ENCODE peak calls at places on chromosomes 12 and 14, in six cellular contexts. One of them, this sample, is unnamed. For H3K27me3, the result is how much of the 10 kb centered on the place peaks cover.

GRCh38 chr14:49962616-49963015 is 69.7 kb downstream of the ARF6 start:
- DNase-seq in SJSA1: no peak
- DNase-seq in colonic mucosa: peak
- DNase-seq in lower lobe of right lung: no peak
- DNase-seq in fibroblast of lung: peak
- DNase-seq in heart left ventricle: no peak
- DNase-seq in this sample: peak

GRCh38 chr12:66365718-66366485 is 63.6 kb downstream of the HELB start:
- DNase-seq in SJSA1: no peak
- DNase-seq in colonic mucosa: no peak
- DNase-seq in lower lobe of right lung: no peak
- DNase-seq in fibroblast of lung: peak
- DNase-seq in heart left ventricle: no peak
- DNase-seq in this sample: no peak

GRCh38 chr12:63967358-63967757 is 122.9 kb downstream of the SRGAP1 start:
- DNase-seq in SJSA1: peak
- DNase-seq in colonic mucosa: no peak
- DNase-seq in lower lobe of right lung: no peak
- DNase-seq in fibroblast of lung: peak
- DNase-seq in heart left ventricle: no peak
- DNase-seq in this sample: no peak

GRCh38 chr14:34911209-34912150 is 36.3 kb upstream of the BAZ1A start:
- DNase-seq in SJSA1: peak
- DNase-seq in colonic mucosa: no peak
- DNase-seq in lower lobe of right lung: no peak
- DNase-seq in fibroblast of lung: peak
- DNase-seq in heart left ventricle: no peak
- DNase-seq in this sample: no peak

GRCh38 chr12:104740668-104741067 is 217.4 kb downstream of the SLC41A2 start:
- DNase-seq in SJSA1: no peak
- DNase-seq in colonic mucosa: no peak
- DNase-seq in lower lobe of right lung: no peak
- DNase-seq in fibroblast of lung: no peak
- DNase-seq in heart left ventricle: no peak
- DNase-seq in this sample: no peak

GRCh38 chr12:53644133-53644532 is 18.0 kb upstream of the ATF7 start:
- DNase-seq in SJSA1: no peak
- DNase-seq in colonic mucosa: no peak
- DNase-seq in lower lobe of right lung: no peak
- DNase-seq in fibroblast of lung: no peak
- DNase-seq in heart left ventricle: no peak
- DNase-seq in this sample: no peak

GRCh38 chr12:65953621-65954020 is 129.3 kb downstream of the HMGA2 start:
- DNase-seq in SJSA1: no peak
- DNase-seq in colonic mucosa: no peak
- DNase-seq in lower lobe of right lung: no peak
- DNase-seq in fibroblast of lung: peak
- DNase-seq in heart left ventricle: no peak
- DNase-seq in this sample: no peak

GRCh38 chr12:77152623-77153193 is 87.3 kb upstream of the E2F7 start:
- DNase-seq in SJSA1: peak
- DNase-seq in colonic mucosa: no peak
- DNase-seq in lower lobe of right lung: no peak
- DNase-seq in fibroblast of lung: peak
- DNase-seq in heart left ventricle: no peak
- DNase-seq in this sample: no peak

GRCh38 chr12:47881826-47882427 is 22.9 kb downstream of the VDR start:
- DNase-seq in SJSA1: peak
- DNase-seq in colonic mucosa: no peak
- DNase-seq in lower lobe of right lung: no peak
- DNase-seq in fibroblast of lung: peak
- DNase-seq in heart left ventricle: no peak
- DNase-seq in this sample: no peak

GRCh38 chr12:120231316-120232011 is 30.6 kb upstream of the RPLP0 start:
- DNase-seq in SJSA1: peak
- DNase-seq in colonic mucosa: peak
- DNase-seq in lower lobe of right lung: peak
- DNase-seq in fibroblast of lung: peak
- DNase-seq in heart left ventricle: peak
- DNase-seq in this sample: no peak

GRCh38 chr12:80053048-80053790 is 46.1 kb upstream of the OTOGL start:
- DNase-seq in SJSA1: no peak
- DNase-seq in colonic mucosa: peak
- DNase-seq in lower lobe of right lung: peak
- DNase-seq in fibroblast of lung: peak
- DNase-seq in heart left ventricle: peak
- DNase-seq in this sample: no peak

GRCh38 chr12:31895449-31896150 is 63.6 kb upstream of the RESF1 start:
- DNase-seq in SJSA1: no peak
- DNase-seq in colonic mucosa: no peak
- DNase-seq in lower lobe of right lung: no peak
- DNase-seq in fibroblast of lung: no peak
- DNase-seq in heart left ventricle: no peak
- DNase-seq in this sample: no peak

GRCh38 chr12:989751-990278 is 1.2 kb upstream of the ERC1 start:
- DNase-seq in SJSA1: peak
- DNase-seq in colonic mucosa: peak
- DNase-seq in lower lobe of right lung: no peak
- DNase-seq in fibroblast of lung: peak
- DNase-seq in heart left ventricle: peak
- DNase-seq in this sample: no peak

GRCh38 chr12:132255642-132256041 is 73.7 kb downstream of the GALNT9 start:
- DNase-seq in SJSA1: no peak
- DNase-seq in colonic mucosa: no peak
- DNase-seq in lower lobe of right lung: peak
- DNase-seq in fibroblast of lung: no peak
- DNase-seq in heart left ventricle: no peak
- DNase-seq in this sample: no peak

GRCh38 chr12:58066296-58066695 is 124.9 kb downstream of the ATP23 start:
- DNase-seq in SJSA1: no peak
- DNase-seq in colonic mucosa: no peak
- DNase-seq in lower lobe of right lung: no peak
- DNase-seq in fibroblast of lung: peak
- DNase-seq in heart left ventricle: no peak
- DNase-seq in this sample: no peak

GRCh38 chr12:116130431-116130830 is 147.1 kb downstream of the MED13L start:
- DNase-seq in SJSA1: no peak
- DNase-seq in colonic mucosa: no peak
- DNase-seq in lower lobe of right lung: no peak
- DNase-seq in fibroblast of lung: peak
- DNase-seq in heart left ventricle: no peak
- DNase-seq in this sample: no peak

GRCh38 chr12:116136340-116136739 is 141.2 kb downstream of the MED13L start:
- DNase-seq in SJSA1: peak
- DNase-seq in colonic mucosa: no peak
- DNase-seq in lower lobe of right lung: no peak
- DNase-seq in fibroblast of lung: peak
- DNase-seq in heart left ventricle: no peak
- DNase-seq in this sample: no peak

GRCh38 chr12:116133609-116134214 is 143.8 kb downstream of the MED13L start:
- DNase-seq in SJSA1: no peak
- DNase-seq in colonic mucosa: no peak
- DNase-seq in lower lobe of right lung: no peak
- DNase-seq in fibroblast of lung: no peak
- DNase-seq in heart left ventricle: no peak
- DNase-seq in this sample: no peak

GRCh38 chr12:116135209-116135930 is 142.1 kb downstream of the MED13L start:
- DNase-seq in SJSA1: peak
- DNase-seq in colonic mucosa: no peak
- DNase-seq in lower lobe of right lung: no peak
- DNase-seq in fibroblast of lung: peak
- DNase-seq in heart left ventricle: no peak
- DNase-seq in this sample: no peak

DNA sequence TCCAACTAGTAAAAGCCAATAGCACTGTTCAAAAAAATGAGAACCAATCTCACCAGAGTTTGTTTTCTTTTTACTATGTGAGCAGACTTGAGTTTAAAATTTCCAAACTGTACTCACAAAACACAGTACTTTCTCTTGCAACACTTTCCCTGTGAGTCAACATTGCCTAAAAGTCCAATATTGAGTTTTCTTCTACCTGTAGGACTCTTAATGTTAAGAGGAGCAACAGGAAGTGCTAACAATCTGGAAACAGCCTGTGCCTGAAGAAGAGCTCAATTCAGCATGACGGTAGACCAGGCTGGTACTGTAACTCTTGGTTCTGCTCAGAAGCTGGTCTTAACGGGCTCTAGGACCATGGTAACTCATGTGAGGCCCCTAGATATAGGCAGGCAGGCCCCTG is 144.3 kb downstream of the MED13L start:
- DNase-seq in SJSA1: no peak
- DNase-seq in colonic mucosa: no peak
- DNase-seq in lower lobe of right lung: no peak
- DNase-seq in fibroblast of lung: no peak
- DNase-seq in heart left ventricle: no peak
- DNase-seq in this sample: no peak
- H3K27ac ChIP-seq in SJSA1: no peak
- H3K27ac ChIP-seq in colonic mucosa: no peak
- H3K27ac ChIP-seq in lower lobe of right lung: no peak
- H3K27ac ChIP-seq in fibroblast of lung: no peak
- H3K27ac ChIP-seq in heart left ventricle: no peak
- H3K27ac ChIP-seq in this sample: no peak

GRCh38 chr12:124910561-124911478 is 3.6 kb downstream of the UBC start:
- DNase-seq in SJSA1: no peak
- DNase-seq in colonic mucosa: peak
- DNase-seq in lower lobe of right lung: no peak
- DNase-seq in fibroblast of lung: peak
- DNase-seq in heart left ventricle: no peak
- DNase-seq in this sample: no peak
- H3K4me3 ChIP-seq in SJSA1: no peak
- H3K4me3 ChIP-seq in colonic mucosa: peak
- H3K4me3 ChIP-seq in lower lobe of right lung: peak
- H3K4me3 ChIP-seq in fibroblast of lung: peak
- H3K4me3 ChIP-seq in heart left ventricle: peak
- H3K4me3 ChIP-seq in this sample: peak

GRCh38 chr14:86575141-86575540 is 1045.2 kb downstream of the FLRT2 start:
- DNase-seq in SJSA1: no peak
- DNase-seq in colonic mucosa: no peak
- DNase-seq in lower lobe of right lung: no peak
- DNase-seq in fibroblast of lung: peak
- DNase-seq in heart left ventricle: no peak
- DNase-seq in this sample: no peak

GRCh38 chr14:86574778-86575129 is 1044.8 kb downstream of the FLRT2 start:
- DNase-seq in SJSA1: no peak
- DNase-seq in colonic mucosa: no peak
- DNase-seq in lower lobe of right lung: no peak
- DNase-seq in fibroblast of lung: no peak
- DNase-seq in heart left ventricle: no peak
- DNase-seq in this sample: no peak

GRCh38 chr14:86574026-86574777 is 1044.3 kb downstream of the FLRT2 start:
- DNase-seq in SJSA1: peak
- DNase-seq in colonic mucosa: no peak
- DNase-seq in lower lobe of right lung: no peak
- DNase-seq in fibroblast of lung: peak
- DNase-seq in heart left ventricle: no peak
- DNase-seq in this sample: no peak

GRCh38 chr14:86570371-86570770 is 1040.4 kb downstream of the FLRT2 start:
- DNase-seq in SJSA1: no peak
- DNase-seq in colonic mucosa: no peak
- DNase-seq in lower lobe of right lung: no peak
- DNase-seq in fibroblast of lung: no peak
- DNase-seq in heart left ventricle: no peak
- DNase-seq in this sample: no peak
- H3K27me3 ChIP-seq in SJSA1: under half
- H3K27me3 ChIP-seq in colonic mucosa: under half
- H3K27me3 ChIP-seq in lower lobe of right lung: under half
- H3K27me3 ChIP-seq in fibroblast of lung: under half
- H3K27me3 ChIP-seq in heart left ventricle: under half
- H3K27me3 ChIP-seq in this sample: under half

GRCh38 chr12:109897029-109897428 is 3.0 kb upstream of the TCHP start:
- DNase-seq in SJSA1: no peak
- DNase-seq in colonic mucosa: no peak
- DNase-seq in lower lobe of right lung: no peak
- DNase-seq in fibroblast of lung: no peak
- DNase-seq in heart left ventricle: no peak
- DNase-seq in this sample: no peak

GRCh38 chr12:109896188-109896587 is 3.9 kb upstream of the TCHP start:
- DNase-seq in SJSA1: no peak
- DNase-seq in colonic mucosa: no peak
- DNase-seq in lower lobe of right lung: no peak
- DNase-seq in fibroblast of lung: no peak
- DNase-seq in heart left ventricle: no peak
- DNase-seq in this sample: no peak

GRCh38 chr12:109900752-109901580 is 892 bp downstream of the TCHP start:
- DNase-seq in SJSA1: peak
- DNase-seq in colonic mucosa: no peak
- DNase-seq in lower lobe of right lung: no peak
- DNase-seq in fibroblast of lung: no peak
- DNase-seq in heart left ventricle: no peak
- DNase-seq in this sample: no peak

GRCh38 chr12:109902866-109903265 is 2.8 kb downstream of the TCHP start:
- DNase-seq in SJSA1: no peak
- DNase-seq in colonic mucosa: no peak
- DNase-seq in lower lobe of right lung: no peak
- DNase-seq in fibroblast of lung: no peak
- DNase-seq in heart left ventricle: no peak
- DNase-seq in this sample: no peak

DNA sequence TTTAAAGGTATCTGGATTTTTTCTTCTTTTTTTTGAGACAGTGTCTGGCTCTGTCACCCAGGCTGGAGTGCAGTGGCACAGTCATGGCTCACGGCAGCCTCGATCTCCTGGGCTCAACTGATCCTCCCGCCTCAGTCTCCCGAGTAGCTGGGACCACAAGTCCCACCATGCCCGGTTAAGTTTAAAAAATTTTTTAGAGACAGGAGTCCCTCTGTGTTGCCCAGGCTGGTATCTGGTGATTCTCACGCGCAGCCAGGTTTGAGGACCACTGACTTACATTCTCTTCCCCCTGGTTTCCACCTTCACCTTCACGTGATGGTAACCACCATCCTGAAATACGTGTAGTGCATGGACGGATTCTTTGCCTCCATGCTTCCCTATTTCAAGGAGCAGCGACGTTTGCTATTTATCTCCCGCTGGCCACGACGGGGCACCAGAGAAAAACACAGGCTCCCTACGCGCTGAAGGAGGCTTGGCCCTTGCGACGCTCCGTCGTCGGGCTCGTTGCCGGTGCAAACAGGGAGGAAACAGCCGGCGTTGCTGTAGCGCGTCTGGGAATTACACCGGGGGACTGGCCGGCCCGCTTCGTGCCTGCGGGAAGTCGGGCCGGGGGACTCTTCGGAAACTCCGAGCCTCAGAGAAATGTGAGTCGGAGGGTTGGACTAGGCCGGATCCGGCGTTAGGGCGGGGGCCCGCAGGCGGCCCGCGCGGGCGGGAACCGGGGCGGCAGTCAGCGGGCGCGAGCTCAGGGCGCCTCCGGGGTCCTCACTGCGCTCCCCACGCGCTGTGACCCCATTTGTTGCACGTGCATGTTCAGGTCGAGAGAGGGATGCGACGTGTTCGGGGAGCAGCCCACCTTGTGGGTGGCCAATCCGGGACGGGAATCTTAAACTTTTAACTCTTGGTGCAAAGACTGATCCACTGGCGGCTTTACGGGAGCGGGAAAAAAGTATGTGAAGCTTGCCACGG is at the start of gene TCHP:
- DNase-seq in SJSA1: peak
- DNase-seq in colonic mucosa: peak
- DNase-seq in lower lobe of right lung: peak
- DNase-seq in fibroblast of lung: peak
- DNase-seq in heart left ventricle: peak
- DNase-seq in this sample: peak
- H3K27ac ChIP-seq in SJSA1: peak
- H3K27ac ChIP-seq in colonic mucosa: peak
- H3K27ac ChIP-seq in lower lobe of right lung: peak
- H3K27ac ChIP-seq in fibroblast of lung: peak
- H3K27ac ChIP-seq in heart left ventricle: peak
- H3K27ac ChIP-seq in this sample: peak

GRCh38 chr14:75301666-75302325 is 23.2 kb downstream of the FOS start:
- DNase-seq in SJSA1: no peak
- DNase-seq in colonic mucosa: peak
- DNase-seq in lower lobe of right lung: peak
- DNase-seq in fibroblast of lung: no peak
- DNase-seq in heart left ventricle: no peak
- DNase-seq in this sample: peak
- H3K4me3 ChIP-seq in SJSA1: no peak
- H3K4me3 ChIP-seq in colonic mucosa: no peak
- H3K4me3 ChIP-seq in lower lobe of right lung: no peak
- H3K4me3 ChIP-seq in fibroblast of lung: no peak
- H3K4me3 ChIP-seq in heart left ventricle: no peak
- H3K4me3 ChIP-seq in this sample: no peak